ENCODE peak calls at places on chromosomes 16 and 17, in four cellular contexts. One of them, this sample, is unnamed.

GRCh38 chr16:27463741-27464662 is 62.0 kb downstream of the IL21R start:
- DNase-seq in naive thymus-derived CD4-positive, alpha-beta T cell: peak; percentile 70
- DNase-seq in foreskin fibroblast: no peak
- DNase-seq in IMR-90: no peak
- DNase-seq in this sample: no peak

GRCh38 chr16:83271123-83271522 is 536.7 kb upstream of the HSBP1 start:
- DNase-seq in naive thymus-derived CD4-positive, alpha-beta T cell: no peak
- DNase-seq in IMR-90: peak; percentile 39
- DNase-seq in foreskin fibroblast: no peak
- DNase-seq in this sample: no peak

GRCh38 chr17:75822119-75822799 is 21.9 kb downstream of the UNC13D start:
- DNase-seq in IMR-90: no peak
- DNase-seq in foreskin fibroblast: no peak
- DNase-seq in naive thymus-derived CD4-positive, alpha-beta T cell: peak; percentile 48
- DNase-seq in this sample: no peak

GRCh38 chr16:8686879-8687278 is 12.5 kb downstream of the ABAT start:
- DNase-seq in foreskin fibroblast: no peak
- DNase-seq in IMR-90: no peak
- DNase-seq in naive thymus-derived CD4-positive, alpha-beta T cell: no peak
- DNase-seq in this sample: no peak

GRCh38 chr17:29162082-29162908 is 17.9 kb downstream of the MYO18A start:
- DNase-seq in IMR-90: no peak
- DNase-seq in naive thymus-derived CD4-positive, alpha-beta T cell: no peak
- DNase-seq in foreskin fibroblast: no peak
- DNase-seq in this sample: no peak

GRCh38 chr17:75365931-75366275 is 39.6 kb downstream of the GRB2 start:
- DNase-seq in naive thymus-derived CD4-positive, alpha-beta T cell: no peak
- DNase-seq in IMR-90: no peak
- DNase-seq in foreskin fibroblast: no peak
- DNase-seq in this sample: no peak

GRCh38 chr16:67014641-67015315 is 14.2 kb upstream of the CBFB start:
- DNase-seq in foreskin fibroblast: no peak
- DNase-seq in IMR-90: no peak
- DNase-seq in naive thymus-derived CD4-positive, alpha-beta T cell: no peak
- DNase-seq in this sample: no peak

GRCh38 chr16:2019919-2020831 is 590 bp downstream of the NPW start:
- DNase-seq in foreskin fibroblast: peak; percentile 41
- DNase-seq in naive thymus-derived CD4-positive, alpha-beta T cell: no peak
- DNase-seq in IMR-90: no peak
- DNase-seq in this sample: no peak

GRCh38 chr16:65967376-65967775 is 399.1 kb upstream of the CDH5 start:
- DNase-seq in foreskin fibroblast: peak; percentile 36
- DNase-seq in IMR-90: peak; percentile 45
- DNase-seq in naive thymus-derived CD4-positive, alpha-beta T cell: no peak
- DNase-seq in this sample: peak; percentile 7

GRCh38 chr17:48575673-48576478 is 2.3 kb downstream of the HOXB4 start:
- DNase-seq in naive thymus-derived CD4-positive, alpha-beta T cell: no peak
- DNase-seq in foreskin fibroblast: no peak
- DNase-seq in IMR-90: peak; percentile 67
- DNase-seq in this sample: peak; percentile 67

GRCh38 chr16:2966803-2967184 is 2.4 kb upstream of the PAQR4 start:
- DNase-seq in foreskin fibroblast: peak; percentile 47
- DNase-seq in naive thymus-derived CD4-positive, alpha-beta T cell: no peak
- DNase-seq in IMR-90: no peak
- DNase-seq in this sample: no peak

GRCh38 chr16:89365044-89365467 is 125.3 kb downstream of the ANKRD11 start:
- DNase-seq in foreskin fibroblast: peak; percentile 52
- DNase-seq in IMR-90: peak; percentile 95
- DNase-seq in naive thymus-derived CD4-positive, alpha-beta T cell: no peak
- DNase-seq in this sample: peak; percentile 67

GRCh38 chr17:1203967-1204291 is 24.1 kb upstream of the ABR start:
- DNase-seq in naive thymus-derived CD4-positive, alpha-beta T cell: no peak
- DNase-seq in IMR-90: no peak
- DNase-seq in foreskin fibroblast: no peak
- DNase-seq in this sample: no peak
- H3K4me3 ChIP-seq in naive thymus-derived CD4-positive, alpha-beta T cell: no peak overlapping the region
- H3K4me3 ChIP-seq in IMR-90: peak overlapping the region; percentile 62
- H3K4me3 ChIP-seq in foreskin fibroblast: peak overlapping the region; percentile 65
- H3K4me3 ChIP-seq in this sample: peak overlapping the region; percentile 48

GRCh38 chr17:27669850-27670249 is 38.9 kb downstream of the LGALS9 start:
- DNase-seq in IMR-90: no peak
- DNase-seq in naive thymus-derived CD4-positive, alpha-beta T cell: no peak
- DNase-seq in foreskin fibroblast: no peak
- DNase-seq in this sample: no peak
- H3K4me3 ChIP-seq in IMR-90: no peak overlapping the region
- H3K4me3 ChIP-seq in naive thymus-derived CD4-positive, alpha-beta T cell: no peak overlapping the region
- H3K4me3 ChIP-seq in foreskin fibroblast: no peak overlapping the region
- H3K4me3 ChIP-seq in this sample: no peak overlapping the region

DNA sequence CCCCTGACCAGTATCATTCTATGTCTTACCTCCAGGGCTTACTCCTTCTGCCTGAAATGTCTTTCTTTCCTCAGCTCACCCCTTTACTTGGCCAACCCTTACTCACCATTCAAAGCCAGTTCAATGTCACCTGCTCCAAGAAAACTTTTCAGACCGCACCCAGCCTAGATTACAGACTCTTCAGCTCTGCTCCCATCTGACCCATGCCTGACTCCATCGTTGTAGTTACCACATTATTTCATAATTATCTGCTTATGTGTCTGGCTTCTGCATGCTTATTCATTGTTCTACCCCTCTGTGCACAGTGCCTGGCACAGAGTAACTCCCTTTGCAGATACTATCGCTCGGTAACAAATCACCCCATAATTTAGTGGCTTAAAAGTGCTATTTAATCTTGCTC is 62.5 kb upstream of the TOB1 start:
- DNase-seq in naive thymus-derived CD4-positive, alpha-beta T cell: no peak
- DNase-seq in IMR-90: no peak
- DNase-seq in foreskin fibroblast: no peak
- DNase-seq in this sample: no peak
- H3K4me3 ChIP-seq in naive thymus-derived CD4-positive, alpha-beta T cell: no peak overlapping the region
- H3K4me3 ChIP-seq in IMR-90: no peak overlapping the region
- H3K4me3 ChIP-seq in foreskin fibroblast: no peak overlapping the region
- H3K4me3 ChIP-seq in this sample: no peak overlapping the region

GRCh38 chr17:8894673-8895578 is 27.5 kb upstream of the PIK3R6 start:
- DNase-seq in naive thymus-derived CD4-positive, alpha-beta T cell: peak; percentile 51
- DNase-seq in IMR-90: peak; percentile 59
- DNase-seq in foreskin fibroblast: peak; percentile 77
- DNase-seq in this sample: peak; percentile 69
- H3K4me3 ChIP-seq in naive thymus-derived CD4-positive, alpha-beta T cell: no peak overlapping the region
- H3K4me3 ChIP-seq in IMR-90: no peak overlapping the region
- H3K4me3 ChIP-seq in foreskin fibroblast: peak overlapping the region; percentile 45
- H3K4me3 ChIP-seq in this sample: no peak overlapping the region

GRCh38 chr17:32693135-32693897 is 183.6 kb downstream of the MYO1D start:
- DNase-seq in foreskin fibroblast: no peak
- DNase-seq in IMR-90: no peak
- DNase-seq in naive thymus-derived CD4-positive, alpha-beta T cell: no peak
- DNase-seq in this sample: no peak
- H3K4me3 ChIP-seq in foreskin fibroblast: no peak overlapping the region
- H3K4me3 ChIP-seq in IMR-90: no peak overlapping the region
- H3K4me3 ChIP-seq in naive thymus-derived CD4-positive, alpha-beta T cell: no peak overlapping the region
- H3K4me3 ChIP-seq in this sample: no peak overlapping the region

GRCh38 chr16:78196527-78196926 is 97.1 kb downstream of the WWOX start:
- DNase-seq in IMR-90: no peak
- DNase-seq in naive thymus-derived CD4-positive, alpha-beta T cell: no peak
- DNase-seq in foreskin fibroblast: no peak
- DNase-seq in this sample: no peak
- H3K4me3 ChIP-seq in IMR-90: no peak overlapping the region
- H3K4me3 ChIP-seq in naive thymus-derived CD4-positive, alpha-beta T cell: no peak overlapping the region
- H3K4me3 ChIP-seq in foreskin fibroblast: no peak overlapping the region
- H3K4me3 ChIP-seq in this sample: no peak overlapping the region